ENCODE peak calls at places on chromosomes 6 and 20, in five cellular contexts. J is astrocyte of the spinal cord, U is ELR, Q is spleen, F is neural crest cell. G is an unnamed sample.

GRCh38 chr6:167742719-167743303 is 83.9 kb upstream of the AFDN start:
- DNase-seq in U (no peak), F (peak), Q (no peak), J (peak), G (no peak)

GRCh38 chr6:116265081-116265829 is 11.4 kb upstream of the TSPYL4 start:
- DNase-seq in J (no peak), U (peak), Q (peak), F (no peak), G (no peak)

GRCh38 chr6:165403006-165403405 is 93.6 kb upstream of the C6orf118 start:
- DNase-seq in U (no peak), Q (no peak), F (no peak), J (no peak), G (no peak)

GRCh38 chr20:25407311-25408169 is at the start of gene GINS1:
- DNase-seq in J (peak), Q (peak), U (peak), F (peak), G (peak)

GRCh38 chr6:39341942-39342341 is 19.4 kb upstream of the KCNK16 start:
- DNase-seq in J (no peak), U (no peak), Q (peak), F (no peak), G (no peak)

GRCh38 chr6:110369056-110369455 is 10.9 kb upstream of the METTL24 start:
- DNase-seq in J (no peak), U (no peak), Q (no peak), F (no peak), G (peak)

GRCh38 chr6:30073489-30074240 is 1.9 kb downstream of the RNF39 start:
- DNase-seq in U (no peak), Q (no peak), J (no peak), F (no peak), G (peak)

GRCh38 chr6:44505751-44506150 is 118.2 kb downstream of the CDC5L start:
- DNase-seq in U (no peak), F (no peak), J (no peak), Q (no peak), G (no peak)

GRCh38 chr6:25263602-25264001 is 15.6 kb upstream of the CARMIL1 start:
- DNase-seq in J (peak), F (no peak), Q (no peak), U (peak), G (no peak)

GRCh38 chr6:97094376-97094775 is 169.8 kb downstream of the KLHL32 start:
- DNase-seq in U (no peak), F (no peak), J (no peak), Q (no peak), G (no peak)

GRCh38 chr6:166515072-166515810 is 71.2 kb downstream of the RAMACL start:
- DNase-seq in Q (no peak), U (peak), J (peak), F (no peak), G (no peak)

GRCh38 chr20:48006036-48006833 is 221.0 kb upstream of the SULF2 start:
- DNase-seq in U (no peak), J (no peak), F (no peak), Q (peak), G (no peak)

GRCh38 chr6:52557389-52558265 is 19.2 kb downstream of the TRAM2 start:
- DNase-seq in F (no peak), J (no peak), U (no peak), Q (no peak), G (no peak)

GRCh38 chr6:144749263-144749662 is 464.1 kb downstream of the UTRN start:
- DNase-seq in F (no peak), J (no peak), Q (no peak), U (no peak), G (no peak)

GRCh38 chr20:10806539-10806938 is 132.7 kb upstream of the JAG1 start:
- DNase-seq in F (no peak), Q (no peak), J (no peak), U (no peak), G (no peak)

GRCh38 chr6:139325003-139325600 is 33.3 kb upstream of the TXLNB start:
- DNase-seq in Q (no peak), U (no peak), F (no peak), J (no peak), G (no peak)

GRCh38 chr6:34317882-34318491 is 69.2 kb upstream of the SMIM29 start:
- DNase-seq in J (no peak), Q (no peak), F (no peak), U (no peak), G (no peak)

GRCh38 chr6:156028310-156029131 is 572.9 kb upstream of the NOX3 start:
- DNase-seq in Q (no peak), U (no peak), J (no peak), F (no peak), G (no peak)

GRCh38 chr6:56771189-56771588 is 128.5 kb upstream of the DST start:
- DNase-seq in U (peak), J (no peak), Q (no peak), F (no peak), G (no peak)

GRCh38 chr6:145836767-145837166 is 22.2 kb upstream of the FBXO30 start:
- DNase-seq in F (no peak), U (peak), J (no peak), Q (no peak), G (no peak)

GRCh38 chr6:149934249-149935156 is 7.3 kb upstream of the ULBP2 start:
- DNase-seq in J (peak), U (peak), F (peak), Q (no peak), G (peak)

GRCh38 chr6:39393075-39393474 is 70.6 kb upstream of the KCNK16 start:
- DNase-seq in U (no peak), J (no peak), F (no peak), Q (no peak), G (no peak)

GRCh38 chr6:105424177-105424783 is 21.4 kb upstream of the PREP start:
- DNase-seq in J (peak), U (peak), F (peak), Q (no peak), G (peak)

GRCh38 chr20:2756056-2756611 is 44.3 kb downstream of the CPXM1 start:
- DNase-seq in Q (peak), F (peak), U (peak), J (peak), G (no peak)

GRCh38 chr6:12033770-12034169 is 21.7 kb downstream of the HIVEP1 start:
- DNase-seq in Q (no peak), J (no peak), U (no peak), F (no peak), G (no peak)

GRCh38 chr6:158707120-158707519 is 57.3 kb downstream of the SYTL3 start:
- DNase-seq in U (peak), Q (no peak), J (peak), F (no peak), G (no peak)

GRCh38 chr20:35523298-35523888 is 6.1 kb downstream of the C20orf173 start:
- DNase-seq in J (no peak), Q (no peak), F (peak), U (peak), G (peak)

GRCh38 chr6:6812427-6812826 is 223.9 kb downstream of the LY86 start:
- DNase-seq in Q (no peak), U (no peak), J (no peak), F (no peak), G (no peak)

GRCh38 chr6:167934426-167934864 is 63.0 kb upstream of the KIF25 start:
- DNase-seq in Q (no peak), F (no peak), U (no peak), J (no peak), G (no peak)

GRCh38 chr6:82988904-82989303 is 76.7 kb downstream of the UBE3D start:
- DNase-seq in F (no peak), U (no peak), Q (no peak), J (peak), G (no peak)